ENCODE peak calls at places on chromosomes 11 and 22, in ten cellular contexts. Z is activated CD4-positive, CD25-positive, alpha-beta regulatory T cell treated with anti-CD3 and anti-CD28 coated beads, Interleukin-2, amount 50 U/mL, for 72 hours; Y is CD8-positive, alpha-beta memory T cell; F is tibial nerve; E is ELF-1; C is iris pigment epithelial cell; G is H54; A is HFF-Myc; J is transverse colon; P is omental fat pad. M is an unnamed sample.

GRCh38 chr11:61150656-61151544 is 10.3 kb downstream of the VPS37C start:
- DNase-seq in G (no peak), Z (no peak), A (no peak), Y (no peak), P (no peak), F (no peak), J (no peak), C (no peak), E (no peak), M (no peak)

GRCh38 chr11:115684135-115684534 is 179.9 kb upstream of the CADM1 start:
- DNase-seq in F (no peak), J (no peak), A (no peak), Z (no peak), P (no peak), G (no peak), Y (no peak), C (no peak), E (no peak), M (no peak)

GRCh38 chr11:95916049-95916448 is 7.9 kb downstream of the MTMR2 start:
- DNase-seq in A (no peak), Y (no peak), E (no peak), J (no peak), P (no peak), G (no peak), F (no peak), C (no peak), Z (no peak), M (no peak)

GRCh38 chr22:35072939-35073338 is 7.0 kb downstream of the ISX start:
- DNase-seq in G (peak), E (no peak), J (no peak), F (no peak), Z (no peak), A (no peak), C (peak), Y (no peak), P (no peak), M (no peak)

GRCh38 chr22:47275479-47276218 is 513.2 kb downstream of the TBC1D22A start:
- DNase-seq in J (no peak), P (no peak), C (peak), F (no peak), G (peak), Y (no peak), Z (no peak), A (no peak), E (peak), M (no peak)

GRCh38 chr22:40199223-40199622 is 21.5 kb downstream of the TNRC6B start:
- DNase-seq in J (no peak), F (no peak), C (no peak), G (no peak), Y (no peak), E (no peak), Z (no peak), A (no peak), P (no peak), M (no peak)

GRCh38 chr11:13837286-13837685 is 125.2 kb upstream of the SPON1 start:
- DNase-seq in A (no peak), Y (no peak), G (peak), J (no peak), E (no peak), C (peak), Z (no peak), F (no peak), P (no peak), M (peak)

GRCh38 chr11:43693069-43693468 is 12.5 kb downstream of the HSD17B12 start:
- DNase-seq in E (no peak), Y (no peak), A (no peak), Z (no peak), P (no peak), F (no peak), J (no peak), G (no peak), C (no peak), M (no peak)

GRCh38 chr11:64694821-64695365 is 28.1 kb downstream of the NRXN2 start:
- DNase-seq in A (no peak), Y (no peak), J (no peak), P (no peak), Z (no peak), G (no peak), C (no peak), E (peak), F (no peak), M (no peak)

GRCh38 chr22:29016067-29016938 is 45.3 kb downstream of the C22orf31 start:
- DNase-seq in J (no peak), F (no peak), Z (no peak), P (no peak), E (no peak), A (no peak), C (no peak), G (no peak), Y (no peak), M (no peak)

GRCh38 chr11:61507962-61508824 is at the start of gene LRRC10B:
- DNase-seq in G (no peak), F (no peak), C (peak), P (no peak), A (no peak), Y (no peak), J (peak), Z (peak), E (peak), M (no peak)

GRCh38 chr11:45665933-45666647 is 668 bp upstream of the CHST1 start:
- DNase-seq in Z (no peak), G (peak), A (no peak), C (peak), J (no peak), F (no peak), P (no peak), E (no peak), Y (no peak), M (no peak)

GRCh38 chr11:75188671-75189070 is 37.8 kb downstream of the SLCO2B1 start:
- DNase-seq in P (no peak), J (no peak), F (no peak), Y (no peak), G (no peak), Z (no peak), E (peak), A (no peak), C (no peak), M (no peak)

GRCh38 chr11:70579376-70579955 is 181.1 kb downstream of the CTTN start:
- DNase-seq in P (no peak), Z (no peak), C (no peak), A (no peak), G (no peak), E (no peak), F (no peak), J (no peak), Y (no peak), M (no peak)

GRCh38 chr11:65279713-65280459 is 18.1 kb downstream of the POLA2 start:
- DNase-seq in C (peak), A (no peak), Z (peak), F (no peak), J (no peak), P (no peak), E (peak), G (peak), Y (no peak), M (peak)

M was measured in T1000.